ENCODE peak calls at places on chromosomes 4 and X, in ten cellular contexts. E, T, R, G, B, N, F, H, J and Z are unnamed samples.

GRCh38 chr4:56084849-56085248 is 136.1 kb downstream of the CEP135 start:
- DNase-seq in F (no peak), B (no peak), N (no peak), E (no peak), J (no peak), G (no peak), T (no peak), R (no peak), H (no peak), Z (no peak)

GRCh38 chr4:76504613-76505465 is 69.8 kb downstream of the SHROOM3 start:
- DNase-seq in N (no peak), F (no peak), R (no peak), G (no peak), B (no peak), T (no peak), H (no peak), E (peak; percentile 79), J (peak; percentile 61), Z (no peak)

GRCh38 chr4:148109216-148109615 is 333.0 kb downstream of the NR3C2 start:
- DNase-seq in F (no peak), J (no peak), N (no peak), E (no peak), R (no peak), H (no peak), B (no peak), G (no peak), T (no peak), Z (no peak)

GRCh38 chr4:101033986-101034385 is 313.3 kb downstream of the PPP3CA start:
- DNase-seq in B (no peak), T (no peak), N (no peak), R (no peak), H (no peak), E (peak; percentile 64), G (no peak), J (no peak), F (no peak), Z (no peak)

GRCh38 chrX:116384406-116384805 is 52.0 kb upstream of the SLC6A14 start:
- DNase-seq in R (no peak), G (no peak), H (no peak), N (no peak), T (no peak), J (no peak), E (no peak), B (no peak), F (no peak), Z (no peak)

GRCh38 chrX:53128097-53128749 is 34.3 kb downstream of the KANTR start:
- DNase-seq in E (no peak), J (no peak), N (no peak), H (no peak), B (no peak), G (no peak), F (no peak), T (no peak), R (no peak), Z (no peak)

GRCh38 chr4:159191989-159192388 is 89.1 kb downstream of the RAPGEF2 start:
- DNase-seq in H (no peak), B (no peak), G (no peak), N (no peak), T (no peak), J (peak; percentile 31), R (no peak), E (peak; percentile 92), F (no peak), Z (no peak)

GRCh38 chr4:7366180-7366957 is 68.4 kb downstream of the PSAPL1 start:
- DNase-seq in J (no peak), E (peak; percentile 21), R (no peak), G (no peak), H (no peak), T (peak; percentile 30), F (peak; percentile 63), B (no peak), N (no peak), Z (no peak)

GRCh38 chrX:155056877-155057792 is 13.8 kb downstream of the CMC4 start:
- DNase-seq in G (peak; percentile 56), T (peak; percentile 44), E (peak; percentile 76), B (peak; percentile 50), R (peak; percentile 41), N (no peak), J (peak; percentile 82), H (peak; percentile 37), F (peak; percentile 66), Z (no peak)

GRCh38 chr4:128386761-128387599 is 99.4 kb upstream of the PGRMC2 start:
- DNase-seq in H (peak; percentile 85), B (peak; percentile 84), F (peak; percentile 75), T (peak; percentile 85), G (peak; percentile 95), R (peak; percentile 89), N (peak; percentile 30), J (peak; percentile 94), E (no peak), Z (peak; percentile 69)

GRCh38 chr4:67522851-67523671 is 22.2 kb downstream of the CENPC start:
- DNase-seq in F (no peak), B (no peak), J (peak; percentile 82), N (no peak), H (no peak), G (no peak), E (no peak), T (no peak), R (no peak), Z (no peak)

GRCh38 chr4:138616775-138617174 is 374.6 kb upstream of the SLC7A11 start:
- DNase-seq in B (no peak), H (no peak), F (no peak), E (no peak), G (no peak), N (no peak), J (no peak), R (no peak), T (no peak), Z (no peak)

GRCh38 chr4:89447543-89447942 is 139.9 kb upstream of the GPRIN3 start:
- DNase-seq in H (no peak), J (no peak), T (no peak), G (no peak), R (no peak), F (no peak), N (no peak), B (no peak), E (no peak), Z (no peak)

GRCh38 chr4:82643994-82644730 is 82.4 kb upstream of the TMEM150C start:
- DNase-seq in B (no peak), F (no peak), E (no peak), H (no peak), G (no peak), N (no peak), J (no peak), R (no peak), T (no peak), Z (no peak)

GRCh38 chr4:126627255-126627654 is 1005.5 kb upstream of the INTU start:
- DNase-seq in R (no peak), T (no peak), E (peak; percentile 70), G (peak; percentile 35), B (no peak), N (no peak), H (no peak), J (peak; percentile 44), F (no peak), Z (no peak)
- TF ChIP-seq CTCF in R (no peak), T (peak; percentile 12), E (peak; percentile 81), G (peak; percentile 74), B (no peak), N (no peak), H (no peak), J (peak; percentile 38), F (no peak), Z (no peak)

DNA sequence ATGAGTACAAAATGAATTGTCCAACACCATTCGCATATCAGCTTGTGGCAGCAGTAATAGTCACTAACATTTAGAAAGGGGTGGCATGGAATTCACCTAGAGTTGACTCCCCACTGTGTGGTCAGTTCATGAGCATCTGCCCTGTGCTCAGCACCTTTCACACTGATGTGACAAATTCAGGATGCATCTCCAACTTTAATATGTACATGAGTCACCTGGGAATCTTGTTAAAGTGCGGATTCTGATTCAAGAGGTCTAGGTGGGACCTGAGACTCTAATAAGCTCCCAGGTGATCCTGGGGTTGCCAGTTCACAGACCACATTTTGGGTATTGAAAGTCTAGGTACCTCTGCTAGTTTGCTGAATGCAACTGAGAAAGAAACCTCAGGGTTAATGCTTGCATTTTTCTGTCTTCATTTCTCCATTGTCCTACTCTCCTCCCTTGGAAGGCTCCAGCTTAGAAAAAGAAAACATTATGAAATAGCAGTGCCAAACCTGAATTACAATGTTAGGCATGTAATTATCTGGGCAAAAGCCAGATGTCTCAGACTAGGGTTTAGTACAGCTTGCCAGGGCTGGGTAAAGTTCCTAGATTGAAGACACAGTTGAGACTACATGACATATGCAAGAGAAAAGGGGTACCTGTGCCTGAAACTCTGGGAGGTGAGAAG is 32.7 kb downstream of the TMSB4X start:
- DNase-seq in T (no peak), J (peak; percentile 31), H (no peak), G (no peak), F (no peak), R (no peak), E (no peak), B (no peak), N (no peak), Z (no peak)
- H3K4me1 ChIP-seq in T (peaks cover 8% of the 10 kb centered on the region), J (no peaks in the 10 kb centered on the region), H (no peaks in the 10 kb centered on the region), G (no peaks in the 10 kb centered on the region), F (peaks cover 24% of the 10 kb centered on the region), R (peaks cover 34% of the 10 kb centered on the region), E (peaks cover 4% of the 10 kb centered on the region), B (no peaks in the 10 kb centered on the region), N (peaks cover 11% of the 10 kb centered on the region), Z (peaks cover 48% of the 10 kb centered on the region)

GRCh38 chr4:172040766-172041165 is 227.6 kb downstream of the GALNTL6 start:
- DNase-seq in J (no peak), R (no peak), G (no peak), E (no peak), N (no peak), B (no peak), H (no peak), F (no peak), T (no peak), Z (no peak)
- TF ChIP-seq CTCF in J (no peak), R (no peak), G (no peak), E (no peak), N (no peak), B (no peak), H (no peak), F (no peak), T (no peak), Z (no peak)

GRCh38 chr4:1726146-1726934 is 5.0 kb downstream of the TACC3 start:
- DNase-seq in H (peak; percentile 87), G (peak; percentile 92), E (peak; percentile 94), B (peak; percentile 89), T (peak; percentile 90), F (peak; percentile 92), N (peak; percentile 44), J (peak; percentile 93), R (peak; percentile 81), Z (peak; percentile 67)

GRCh38 chr4:1730532-1731135 is 9.3 kb downstream of the TACC3 start:
- DNase-seq in H (no peak), G (no peak), T (no peak), N (no peak), B (no peak), R (no peak), J (no peak), E (no peak), F (no peak), Z (no peak)

GRCh38 chr4:1725521-1725920 is 4.2 kb downstream of the TACC3 start:
- DNase-seq in T (peak; percentile 29), N (no peak), B (no peak), E (no peak), J (no peak), H (no peak), G (no peak), R (no peak), F (no peak), Z (no peak)

GRCh38 chr4:1728061-1728980 is 7.0 kb downstream of the TACC3 start:
- DNase-seq in F (peak; percentile 47), J (no peak), E (no peak), T (no peak), H (no peak), B (no peak), N (no peak), G (no peak), R (no peak), Z (no peak)

GRCh38 chr4:1727117-1728031 is 6.1 kb downstream of the TACC3 start:
- DNase-seq in R (peak; percentile 60), G (no peak), N (no peak), J (peak; percentile 93), B (peak; percentile 77), E (no peak), F (peak; percentile 82), T (peak; percentile 87), H (peak; percentile 27), Z (no peak)
- H3K4me1 ChIP-seq in R (peaks cover 1% of the 10 kb centered on the region), G (peaks cover 2% of the 10 kb centered on the region), N (peaks cover 40% of the 10 kb centered on the region), J (peaks cover 43% of the 10 kb centered on the region), B (peaks cover 8% of the 10 kb centered on the region), E (peaks cover 3% of the 10 kb centered on the region), F (peaks cover 53% of the 10 kb centered on the region), T (peaks cover 4% of the 10 kb centered on the region), H (peaks cover 6% of the 10 kb centered on the region), Z (peaks cover 8% of the 10 kb centered on the region)